ENCODE peak calls at places on chromosome 22, in four cellular contexts. J is left lung, N is stomach, F is lower lobe of right lung. E is an unnamed sample. For H3K4me1, the result is how much of the 10 kb centered on the place peaks cover.

GRCh38 chr22:20431520-20432237 is 5.9 kb downstream of the SCARF2 start:
- DNase-seq in N (no peak), J (peak), F (peak), E (no peak)

GRCh38 chr22:24681236-24681635 is 78.2 kb downstream of the GGT1 start:
- DNase-seq in J (no peak), F (no peak), N (no peak), E (no peak)

GRCh38 chr22:16949561-16949960 is 58.5 kb downstream of the GAB4 start:
- DNase-seq in F (no peak), J (no peak), N (no peak), E (no peak)

GRCh38 chr22:50530280-50530856 is 556 bp upstream of the TYMP start:
- DNase-seq in J (peak), F (peak), N (peak), E (no peak)

GRCh38 chr22:42069801-42070516 is 653 bp downstream of the NAGA start:
- DNase-seq in N (no peak), F (no peak), J (no peak), E (peak)

GRCh38 chr22:40176921-40177737 is 596 bp upstream of the TNRC6B start:
- DNase-seq in F (no peak), J (peak), N (peak), E (peak)

GRCh38 chr22:23563111-23563510 is 17.0 kb downstream of the IGLL1 start:
- DNase-seq in F (no peak), N (no peak), J (no peak), E (no peak)

GRCh38 chr22:42805998-42806481 is 51.0 kb downstream of the ARFGAP3 start:
- DNase-seq in J (no peak), F (no peak), N (peak), E (no peak)

GRCh38 chr22:20979243-20979809 is 2.8 kb upstream of the LZTR1 start:
- DNase-seq in N (peak), F (peak), J (peak), E (peak)

GRCh38 chr22:38506118-38506962 is at the start of gene DDX17:
- DNase-seq in J (peak), N (peak), F (peak), E (peak)

GRCh38 chr22:31926969-31927368 is 17.4 kb upstream of the YWHAH start:
- DNase-seq in N (no peak), J (no peak), F (no peak), E (no peak)

GRCh38 chr22:49230194-49230577 is 597.5 kb downstream of the BRD1 start:
- DNase-seq in J (no peak), N (no peak), F (no peak), E (no peak)

GRCh38 chr22:41976070-41976901 is 7.0 kb downstream of the SEPTIN3 start:
- DNase-seq in N (peak), F (no peak), J (no peak), E (peak)

GRCh38 chr22:46730568-46731245 is 7.3 kb downstream of the CERK start:
- DNase-seq in F (no peak), N (no peak), J (no peak), E (no peak)

GRCh38 chr22:46727813-46728364 is 10.2 kb downstream of the CERK start:
- DNase-seq in N (no peak), J (no peak), F (no peak), E (no peak)

GRCh38 chr22:46726986-46727317 is 11.1 kb downstream of the CERK start:
- DNase-seq in F (no peak), J (no peak), N (no peak), E (no peak)

GRCh38 chr22:46726066-46726985 is 11.7 kb downstream of the CERK start:
- DNase-seq in F (no peak), J (no peak), N (no peak), E (no peak)

DNA sequence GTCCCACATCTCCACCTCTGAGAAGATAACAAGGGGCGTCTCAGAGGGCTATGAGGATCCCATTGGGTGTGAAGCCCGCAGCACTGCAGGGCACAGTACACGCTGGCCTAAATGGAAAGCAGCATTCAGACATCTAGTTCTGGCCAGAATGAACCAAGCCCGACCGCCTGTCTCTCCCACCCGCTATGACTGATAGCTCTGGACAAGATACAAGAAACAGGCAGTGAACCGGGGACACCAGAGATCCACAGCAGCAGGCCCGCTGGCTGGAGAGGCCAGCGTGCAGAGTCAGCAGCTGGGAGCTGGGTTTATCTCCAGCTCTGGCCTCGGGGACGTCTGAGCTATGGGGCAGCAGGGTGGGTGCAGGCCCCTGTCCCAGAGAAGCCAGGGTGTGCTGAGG is 9.6 kb downstream of the CERK start:
- DNase-seq in J (no peak), N (no peak), F (no peak), E (no peak)
- H3K4me1 ChIP-seq in J (under half), N (half or more), F (under half), E (under half)

DNA sequence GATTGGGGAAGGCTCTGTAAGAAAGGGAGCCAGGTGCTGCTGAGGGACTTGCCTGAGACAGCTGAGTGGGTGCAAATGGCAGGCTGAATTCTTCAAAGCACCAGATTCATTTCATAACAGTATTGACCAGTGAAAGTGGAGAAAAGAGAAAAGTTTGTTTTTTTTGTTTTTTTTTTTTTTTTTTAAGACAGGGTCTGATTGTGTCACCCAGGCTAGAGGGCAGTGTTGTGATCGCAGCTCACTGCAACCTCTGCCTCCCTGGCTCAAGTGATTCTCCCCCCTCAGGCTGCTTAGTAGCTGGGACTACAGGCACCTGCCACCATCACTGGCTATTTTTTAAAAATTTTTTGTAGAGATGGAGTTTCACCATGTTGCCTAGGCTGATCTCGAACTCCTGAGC is 494.0 kb downstream of the MIAT start:
- DNase-seq in N (no peak), F (no peak), J (no peak), E (no peak)
- H3K27ac ChIP-seq in N (no peak), F (peak), J (no peak), E (no peak)

DNA sequence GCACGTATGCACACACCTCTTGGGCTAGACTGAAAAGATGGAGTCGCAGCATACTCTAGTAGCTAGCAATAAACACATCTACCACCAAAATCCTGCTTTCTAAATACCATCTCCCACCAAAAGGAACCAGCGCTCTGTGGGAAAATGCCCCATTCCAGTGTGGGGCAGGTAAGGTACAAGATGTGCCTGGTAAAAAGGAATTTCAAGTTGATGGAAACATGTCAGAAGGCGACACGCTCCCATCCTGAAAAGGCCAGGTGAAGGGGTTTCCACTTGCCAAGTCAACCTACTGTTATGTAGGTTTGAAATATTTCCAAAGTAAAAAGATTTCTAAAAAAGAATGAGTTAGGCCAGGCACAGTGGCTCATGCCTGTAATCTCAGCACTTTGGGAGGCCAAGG is 8.8 kb downstream of the DGCR2 start:
- DNase-seq in J (peak), F (no peak), N (no peak), E (no peak)
- H3K4me1 ChIP-seq in J (half or more), F (half or more), N (half or more), E (half or more)

DNA sequence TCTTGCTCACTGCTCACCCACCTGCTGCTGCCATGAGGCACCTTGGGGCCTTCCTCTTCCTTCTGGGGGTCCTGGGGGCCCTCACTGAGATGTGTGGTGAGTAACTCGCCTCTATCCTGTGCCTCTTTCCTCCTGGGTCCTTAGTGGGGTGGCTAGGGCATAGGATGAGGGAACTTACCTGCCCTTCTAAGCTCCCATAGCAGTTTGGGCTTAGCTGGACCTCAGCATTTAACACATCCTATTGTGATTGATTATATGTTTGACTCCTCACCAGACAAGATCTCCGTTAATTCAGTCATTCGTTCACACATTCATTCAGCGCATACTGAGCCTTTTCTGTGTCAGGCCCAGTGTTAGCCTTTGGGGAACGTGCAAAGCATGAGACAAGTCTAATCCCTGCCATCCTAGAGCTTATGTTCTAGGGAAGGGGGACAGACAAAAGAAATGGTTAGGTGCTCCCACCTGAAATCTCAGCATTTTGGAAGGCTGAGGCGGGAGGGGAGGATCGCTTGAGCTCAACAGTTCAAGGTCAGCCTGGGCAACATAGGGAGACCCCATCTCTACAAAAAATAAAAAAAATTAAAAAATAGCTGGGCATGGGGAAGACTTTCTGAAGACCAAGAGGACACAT is 441 bp downstream of the TCN2 start:
- DNase-seq in J (no peak), N (no peak), F (no peak), E (no peak)
- H3K27ac ChIP-seq in J (peak), N (peak), F (peak), E (no peak)

GRCh38 chr22:18110944-18111758 is 542 bp downstream of the TUBA8 start:
- DNase-seq in J (no peak), N (no peak), F (no peak), E (no peak)

GRCh38 chr22:18112440-18112839 is 1.8 kb downstream of the TUBA8 start:
- DNase-seq in J (no peak), N (no peak), F (no peak), E (no peak)

GRCh38 chr22:18113680-18114394 is 3.2 kb downstream of the TUBA8 start:
- DNase-seq in F (no peak), N (no peak), J (no peak), E (no peak)

GRCh38 chr22:18110194-18110943 is at the start of gene TUBA8:
- DNase-seq in F (no peak), J (no peak), N (peak), E (no peak)

DNA sequence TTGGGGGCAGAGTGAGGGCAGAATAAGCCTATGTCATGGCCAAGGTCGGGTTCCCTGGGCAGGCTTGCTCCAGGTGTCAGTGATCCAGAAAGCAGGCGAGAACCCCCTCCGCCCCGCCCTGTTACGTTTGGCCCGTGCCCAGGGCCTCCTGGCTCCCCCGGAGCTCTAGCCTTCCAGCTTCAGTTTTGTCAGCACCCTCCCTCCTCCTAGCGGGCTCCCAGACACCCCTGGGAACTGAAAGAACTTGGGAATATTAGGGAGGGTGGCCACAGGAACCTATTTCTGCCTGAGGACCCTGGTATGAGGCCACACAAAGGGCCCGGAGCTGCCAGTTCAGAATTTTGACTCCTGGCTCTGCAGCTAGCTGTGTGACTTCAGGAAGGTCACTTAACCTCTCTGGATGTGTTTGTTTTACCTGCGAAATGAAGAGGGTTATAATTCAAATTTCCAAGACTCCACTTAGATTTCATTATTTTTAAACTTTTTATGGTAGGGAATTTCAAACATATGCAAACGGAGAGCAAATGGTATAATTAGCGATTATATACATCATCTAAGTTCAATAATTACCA is 1.2 kb downstream of the TUBA8 start:
- DNase-seq in F (no peak), J (no peak), N (peak), E (no peak)
- H3K4me1 ChIP-seq in F (under half), J (under half), N (under half), E (under half)